ENCODE peak calls at places on chromosomes 4 and X, in seven cellular contexts. X is AG08395, J is brain microvascular endothelial cell, E is HCEC 1CT, F is uterus, P is LoVo, D is cardiac fibroblast. S is an unnamed sample.
A peak's percentile ranks its signal among the peaks of the same experiment; 100 is the strongest.

GRCh38 chr4:37453004-37453360 is 208.4 kb downstream of the NWD2 start:
- DNase-seq in X (peak; percentile 5), J (peak; percentile 43), E (peak; percentile 2), F (peak; percentile 75), P (peak; percentile 88), D (peak; percentile 82), S (no peak)

GRCh38 chr4:172707622-172708021 is 461.0 kb upstream of the GALNT7 start:
- DNase-seq in X (no peak), J (no peak), E (no peak), F (no peak), P (no peak), D (no peak), S (no peak)

GRCh38 chrX:49951524-49952193 is 29.3 kb downstream of the CLCN5 start:
- DNase-seq in X (no peak), J (no peak), E (no peak), F (no peak), P (no peak), D (no peak), S (no peak)

GRCh38 chr4:70721747-70722146 is at the start of gene RUFY3:
- DNase-seq in X (peak; percentile 93), J (peak; percentile 87), E (peak; percentile 80), F (peak; percentile 69), P (no peak), D (peak; percentile 95), S (peak; percentile 57)

GRCh38 chrX:20260885-20261284 is 5.8 kb downstream of the RPS6KA3 start:
- DNase-seq in X (no peak), J (no peak), E (no peak), F (no peak), P (no peak), D (no peak), S (no peak)

GRCh38 chrX:72243472-72243871 is 4.6 kb upstream of the ERCC6L start:
- DNase-seq in X (peak; percentile 24), J (peak; percentile 44), E (peak; percentile 24), F (no peak), P (no peak), D (peak; percentile 61), S (no peak)

GRCh38 chrX:154531626-154532025 is 15.0 kb downstream of the G6PD start:
- DNase-seq in X (no peak), J (no peak), E (no peak), F (no peak), P (no peak), D (no peak), S (peak; percentile 50)

GRCh38 chr4:1062419-1062818 is 50.9 kb downstream of the RNF212 start:
- DNase-seq in X (no peak), J (no peak), E (no peak), F (no peak), P (no peak), D (no peak), S (no peak)

GRCh38 chr4:25915359-25915716 is 1.3 kb downstream of the SMIM20 start:
- DNase-seq in X (no peak), J (peak; percentile 18), E (no peak), F (peak; percentile 28), P (no peak), D (peak; percentile 88), S (peak; percentile 28)

GRCh38 chr4:104693601-104694201 is 199.0 kb upstream of the CXXC4 start:
- DNase-seq in X (no peak), J (no peak), E (no peak), F (no peak), P (peak; percentile 12), D (peak; percentile 27), S (no peak)

GRCh38 chrX:45381366-45381765 is 180.7 kb upstream of the DIPK2B start:
- DNase-seq in X (no peak), J (no peak), E (no peak), F (no peak), P (no peak), D (no peak), S (no peak)

GRCh38 chr4:162952232-162952631 is 214.5 kb downstream of the NAF1 start:
- DNase-seq in X (no peak), J (peak; percentile 29), E (no peak), F (no peak), P (peak; percentile 45), D (peak; percentile 35), S (no peak)

GRCh38 chrX:65596270-65596669 is 61.7 kb upstream of the LAS1L start:
- DNase-seq in X (peak; percentile 48), J (peak; percentile 22), E (peak; percentile 40), F (peak; percentile 40), P (no peak), D (peak; percentile 71), S (peak; percentile 26)

GRCh38 chrX:369563-370101 is 17.1 kb downstream of the PPP2R3B start:
- DNase-seq in X (no peak), J (no peak), E (no peak), F (no peak), P (no peak), D (no peak), S (no peak)

GRCh38 chrX:31057691-31058090 is 14.2 kb downstream of the FTHL17 start:
- DNase-seq in X (no peak), J (no peak), E (no peak), F (no peak), P (no peak), D (no peak), S (no peak)

GRCh38 chr4:151841107-151841506 is 80.3 kb upstream of the GATB start:
- DNase-seq in X (no peak), J (no peak), E (no peak), F (no peak), P (no peak), D (no peak), S (no peak)

GRCh38 chrX:41086627-41086932 is 1.3 kb downstream of the USP9X start:
- DNase-seq in X (no peak), J (no peak), E (no peak), F (no peak), P (no peak), D (no peak), S (no peak)

S was measured in ovary.